ENCODE peak calls at places on chromosomes 12 and 14, in five cellular contexts. W, K, Y, J and M are unnamed samples.

GRCh38 chr12:58393152-58393551 is 451.8 kb downstream of the ATP23 start:
- DNase-seq in W (no peak), K (no peak), Y (peak; percentile 69), J (no peak), M (no peak)

GRCh38 chr12:124188561-124189405 is 106.1 kb upstream of the RFLNA start:
- DNase-seq in W (no peak), K (no peak), Y (peak; percentile 37), J (no peak), M (no peak)

GRCh38 chr14:101828038-101828437 is 66.5 kb downstream of the PPP2R5C start:
- DNase-seq in W (peak; percentile 44), K (no peak), Y (no peak), J (no peak), M (no peak)

GRCh38 chr14:105448706-105449111 is 25.9 kb upstream of the CRIP2 start:
- DNase-seq in W (peak; percentile 66), K (peak; percentile 55), Y (peak; percentile 32), J (no peak), M (no peak)

GRCh38 chr12:52074656-52075408 is 4.7 kb upstream of the SMIM41 start:
- DNase-seq in W (no peak), K (no peak), Y (no peak), J (no peak), M (no peak)

GRCh38 chr14:52080817-52081755 is 12.2 kb upstream of the NID2 start:
- DNase-seq in W (peak; percentile 94), K (no peak), Y (peak; percentile 96), J (peak; percentile 3), M (no peak)

GRCh38 chr14:70886421-70887206 is 20.6 kb upstream of the PCNX1 start:
- DNase-seq in W (no peak), K (peak; percentile 38), Y (no peak), J (no peak), M (peak; percentile 87)

GRCh38 chr12:93877446-93877845 is 200.3 kb downstream of the CRADD start:
- DNase-seq in W (no peak), K (no peak), Y (no peak), J (no peak), M (no peak)

GRCh38 chr14:25050494-25051170 is 685 bp upstream of the STXBP6 start:
- DNase-seq in W (peak; percentile 83), K (no peak), Y (peak; percentile 88), J (no peak), M (no peak)

DNA sequence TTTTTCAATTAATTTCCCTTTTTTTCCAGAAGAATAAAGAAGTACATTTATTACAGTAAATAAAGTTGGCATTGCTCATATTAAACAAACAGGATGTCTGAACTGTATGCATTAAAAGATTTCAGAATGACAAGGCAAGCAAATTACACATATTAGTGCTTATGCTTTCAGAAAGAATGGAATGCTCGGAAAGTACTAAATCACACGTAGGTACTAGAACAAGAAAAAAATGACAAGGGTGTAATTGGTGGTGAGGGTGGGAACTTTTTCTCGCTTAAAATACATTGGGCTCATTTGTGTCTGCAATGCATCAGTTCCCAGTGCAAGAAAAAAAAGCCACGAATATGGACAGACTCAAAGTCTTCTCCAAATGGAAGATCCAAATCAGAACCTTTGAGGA is 33.3 kb upstream of the HIF1A start:
- DNase-seq in W (peak; percentile 42), K (no peak), Y (peak; percentile 49), J (no peak), M (no peak)
- H3K4me3 ChIP-seq in W (no peak overlapping the region), K (peak overlapping the region; percentile 42), Y (no peak overlapping the region), J (no peak overlapping the region), M (no peak overlapping the region)

GRCh38 chr14:60183138-60183537 is 17.9 kb upstream of the DHRS7 start:
- DNase-seq in W (no peak), K (no peak), Y (no peak), J (no peak), M (no peak)

GRCh38 chr14:60188696-60189095 is 23.5 kb upstream of the DHRS7 start:
- DNase-seq in W (no peak), K (no peak), Y (no peak), J (no peak), M (no peak)

GRCh38 chr14:60188115-60188514 is 22.9 kb upstream of the DHRS7 start:
- DNase-seq in W (peak; percentile 15), K (no peak), Y (no peak), J (no peak), M (no peak)

GRCh38 chr14:60183724-60184596 is 18.8 kb upstream of the DHRS7 start:
- DNase-seq in W (peak; percentile 82), K (peak; percentile 12), Y (peak; percentile 56), J (peak; percentile 61), M (peak; percentile 73)

GRCh38 chr14:60184597-60185555 is 19.7 kb upstream of the DHRS7 start:
- DNase-seq in W (peak; percentile 14), K (no peak), Y (no peak), J (no peak), M (no peak)
- H3K4me3 ChIP-seq in W (no peak overlapping the region), K (no peak overlapping the region), Y (no peak overlapping the region), J (no peak overlapping the region), M (no peak overlapping the region)

GRCh38 chr12:49428652-49429549 is 61.6 kb downstream of the SPATS2 start:
- DNase-seq in W (peak; percentile 76), K (no peak), Y (peak; percentile 83), J (peak; percentile 3), M (no peak)
- H3K4me3 ChIP-seq in W (no peak overlapping the region), K (no peak overlapping the region), Y (no peak overlapping the region), J (no peak overlapping the region), M (no peak overlapping the region)

DNA sequence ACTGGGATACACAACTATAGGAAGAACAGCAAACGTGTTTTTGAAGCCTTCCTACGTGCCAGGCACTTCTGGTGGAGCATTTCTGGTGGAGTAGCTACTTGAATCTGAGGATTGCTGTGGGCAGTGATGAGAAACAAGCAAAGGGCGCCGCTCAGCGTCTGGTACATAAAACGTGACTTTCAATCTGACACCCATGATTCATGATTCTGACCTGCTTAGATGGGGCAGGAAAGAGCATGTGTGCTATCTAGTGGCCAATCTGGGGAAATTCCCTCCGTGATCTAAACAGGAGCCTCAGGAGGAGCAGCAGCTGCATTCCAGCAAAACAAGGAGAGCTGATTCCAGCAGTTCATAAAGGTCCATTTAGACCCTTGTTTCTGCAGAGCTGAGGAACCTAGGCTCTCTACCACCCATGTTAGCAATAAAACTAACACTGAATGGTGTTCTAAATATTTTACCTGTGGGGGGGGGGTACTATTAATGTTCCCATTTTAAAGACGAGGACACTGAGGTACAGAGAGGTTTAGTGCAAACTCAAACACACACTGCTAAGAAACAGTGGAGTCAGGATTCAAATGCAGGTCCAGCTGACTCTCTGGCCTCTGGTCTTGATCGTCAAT is 37.8 kb downstream of the PAH start:
- DNase-seq in W (peak; percentile 25), K (no peak), Y (peak; percentile 24), J (peak; percentile 76), M (peak; percentile 47)
- H3K4me3 ChIP-seq in W (no peak overlapping the region), K (no peak overlapping the region), Y (no peak overlapping the region), J (no peak overlapping the region), M (no peak overlapping the region)

DNA sequence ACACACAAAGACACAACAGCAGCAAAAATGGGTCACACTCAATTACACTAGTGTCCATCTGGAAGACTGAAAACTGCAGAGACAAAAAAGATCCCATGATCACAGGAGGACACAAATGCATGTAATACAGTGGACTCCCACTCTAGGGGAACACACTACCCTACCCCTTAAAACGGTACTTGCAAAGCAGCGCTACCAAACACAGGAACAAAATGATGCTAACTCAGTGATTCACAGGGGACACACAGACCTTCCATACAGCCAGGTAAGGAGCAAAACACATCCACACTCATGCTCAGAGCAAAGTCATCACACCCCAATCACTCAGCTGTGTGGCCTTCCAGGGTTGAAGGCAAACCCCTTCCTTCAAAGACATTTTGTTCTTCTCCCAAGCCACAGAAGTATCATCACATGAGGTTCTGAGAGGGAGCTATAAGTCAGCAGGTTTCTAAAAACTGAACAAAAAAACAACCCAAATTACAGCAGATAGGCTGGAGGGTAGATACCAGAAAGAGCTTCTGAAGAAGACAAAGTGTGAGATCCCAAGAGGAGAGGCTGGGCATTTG is 14.8 kb downstream of the SMUG1 start:
- DNase-seq in W (no peak), K (no peak), Y (no peak), J (no peak), M (no peak)
- H3K4me3 ChIP-seq in W (no peak overlapping the region), K (no peak overlapping the region), Y (no peak overlapping the region), J (peak overlapping the region; percentile 35), M (no peak overlapping the region)

GRCh38 chr14:88552859-88553258 is 1.9 kb downstream of the PTPN21 start:
- DNase-seq in W (no peak), K (no peak), Y (no peak), J (no peak), M (no peak)

GRCh38 chr14:88554458-88555286 is at the start of gene PTPN21:
- DNase-seq in W (peak; percentile 83), K (no peak), Y (peak; percentile 76), J (no peak), M (no peak)

GRCh38 chr14:88556581-88556980 is 1.8 kb upstream of the PTPN21 start:
- DNase-seq in W (no peak), K (no peak), Y (peak; percentile 63), J (no peak), M (no peak)

GRCh38 chr14:88551936-88552565 is 2.8 kb downstream of the PTPN21 start:
- DNase-seq in W (peak; percentile 38), K (no peak), Y (peak; percentile 34), J (no peak), M (no peak)

GRCh38 chr14:88553886-88554457 is 835 bp downstream of the PTPN21 start:
- DNase-seq in W (peak; percentile 32), K (no peak), Y (peak; percentile 32), J (no peak), M (no peak)
- H3K4me3 ChIP-seq in W (peak overlapping the region; percentile 80), K (no peak overlapping the region), Y (peak overlapping the region; percentile 45), J (peak overlapping the region; percentile 66), M (no peak overlapping the region)

GRCh38 chr12:42985506-42985905 is 396.0 kb upstream of the PRICKLE1 start:
- DNase-seq in W (peak; percentile 33), K (no peak), Y (peak; percentile 79), J (no peak), M (no peak)
- H3K4me3 ChIP-seq in W (no peak overlapping the region), K (no peak overlapping the region), Y (no peak overlapping the region), J (no peak overlapping the region), M (no peak overlapping the region)

GRCh38 chr14:73269729-73270651 is 32.7 kb downstream of the PAPLN start:
- DNase-seq in W (peak; percentile 48), K (no peak), Y (peak; percentile 31), J (no peak), M (no peak)
- H3K4me3 ChIP-seq in W (peak overlapping the region; percentile 9), K (no peak overlapping the region), Y (no peak overlapping the region), J (no peak overlapping the region), M (no peak overlapping the region)

DNA sequence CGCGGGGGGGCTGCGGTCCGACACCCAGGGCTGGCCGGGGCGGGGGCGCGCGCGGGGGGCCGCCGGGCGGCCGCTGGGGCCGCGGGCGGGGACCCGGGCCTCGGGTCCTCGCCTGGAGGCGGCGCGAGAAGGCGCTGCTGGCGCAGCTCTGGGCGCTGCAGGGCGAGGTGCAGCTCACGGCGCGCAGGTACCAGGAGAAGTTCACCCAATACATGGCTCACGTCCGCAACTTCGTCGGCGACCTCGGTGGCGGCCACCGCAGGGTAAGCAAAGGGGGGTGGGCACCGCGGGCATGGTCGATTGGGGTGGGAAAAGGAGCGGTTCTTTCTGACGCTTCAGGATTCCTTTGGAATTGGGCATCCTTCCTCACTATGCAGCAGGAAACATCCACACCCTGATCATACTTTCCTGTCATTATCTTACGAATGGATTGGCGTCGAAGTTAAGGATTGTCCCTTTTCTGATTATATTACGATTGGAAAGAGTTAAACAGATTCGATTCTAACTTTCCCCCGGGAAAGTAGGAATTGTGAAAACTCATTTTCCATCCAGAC is 798 bp downstream of the PDZRN4 start:
- DNase-seq in W (no peak), K (no peak), Y (no peak), J (no peak), M (no peak)
- H3K4me3 ChIP-seq in W (peak overlapping the region; percentile 57), K (no peak overlapping the region), Y (no peak overlapping the region), J (no peak overlapping the region), M (no peak overlapping the region)